ENCODE peak calls at places on chromosome X, in four cellular contexts. One of them, this sample, is unnamed.

GRCh38 chrX:153539171-153539978 is 21.9 kb downstream of the ATP2B3 start:
- DNase-seq in neural progenitor cell: peak
- DNase-seq in brain microvascular endothelial cell: peak
- DNase-seq in cardiac muscle cell: peak
- DNase-seq in this sample: peak

GRCh38 chrX:44061940-44062339 is 88.8 kb upstream of the NDP start:
- DNase-seq in neural progenitor cell: no peak
- DNase-seq in brain microvascular endothelial cell: no peak
- DNase-seq in cardiac muscle cell: no peak
- DNase-seq in this sample: no peak

GRCh38 chrX:42386681-42387080 is 391.3 kb downstream of the PPP1R2C start:
- DNase-seq in brain microvascular endothelial cell: no peak
- DNase-seq in neural progenitor cell: peak
- DNase-seq in cardiac muscle cell: no peak
- DNase-seq in this sample: no peak

GRCh38 chrX:31228909-31229308 is 157.1 kb upstream of the FTHL17 start:
- DNase-seq in brain microvascular endothelial cell: no peak
- DNase-seq in cardiac muscle cell: no peak
- DNase-seq in neural progenitor cell: no peak
- DNase-seq in this sample: no peak

GRCh38 chrX:39596437-39596836 is 501.3 kb downstream of the BCOR start:
- DNase-seq in brain microvascular endothelial cell: no peak
- DNase-seq in cardiac muscle cell: no peak
- DNase-seq in neural progenitor cell: no peak
- DNase-seq in this sample: no peak

GRCh38 chrX:122439836-122440235 is 744.2 kb upstream of the GRIA3 start:
- DNase-seq in neural progenitor cell: no peak
- DNase-seq in brain microvascular endothelial cell: no peak
- DNase-seq in cardiac muscle cell: no peak
- DNase-seq in this sample: no peak

GRCh38 chrX:104098151-104098808 is 14.0 kb upstream of the ZCCHC18 start:
- DNase-seq in neural progenitor cell: peak
- DNase-seq in brain microvascular endothelial cell: peak
- DNase-seq in cardiac muscle cell: peak
- DNase-seq in this sample: no peak

GRCh38 chrX:155086961-155087735 is 15.8 kb downstream of the BRCC3 start:
- DNase-seq in neural progenitor cell: no peak
- DNase-seq in cardiac muscle cell: peak
- DNase-seq in brain microvascular endothelial cell: no peak
- DNase-seq in this sample: no peak

GRCh38 chrX:148567229-148567628 is 66.8 kb downstream of the AFF2 start:
- DNase-seq in cardiac muscle cell: peak
- DNase-seq in brain microvascular endothelial cell: peak
- DNase-seq in neural progenitor cell: no peak
- DNase-seq in this sample: no peak

GRCh38 chrX:15471016-15471415 is 22.1 kb downstream of the PIR start:
- DNase-seq in neural progenitor cell: peak
- DNase-seq in cardiac muscle cell: peak
- DNase-seq in brain microvascular endothelial cell: peak
- DNase-seq in this sample: no peak

GRCh38 chrX:45756562-45756961 is 555.9 kb upstream of the DIPK2B start:
- DNase-seq in cardiac muscle cell: no peak
- DNase-seq in brain microvascular endothelial cell: no peak
- DNase-seq in neural progenitor cell: no peak
- DNase-seq in this sample: no peak

GRCh38 chrX:137930562-137930961 is 364.6 kb downstream of the ZIC3 start:
- DNase-seq in cardiac muscle cell: no peak
- DNase-seq in neural progenitor cell: no peak
- DNase-seq in brain microvascular endothelial cell: no peak
- DNase-seq in this sample: no peak

GRCh38 chrX:137929951-137930350 is 364.0 kb downstream of the ZIC3 start:
- DNase-seq in neural progenitor cell: no peak
- DNase-seq in brain microvascular endothelial cell: no peak
- DNase-seq in cardiac muscle cell: no peak
- DNase-seq in this sample: no peak

DNA sequence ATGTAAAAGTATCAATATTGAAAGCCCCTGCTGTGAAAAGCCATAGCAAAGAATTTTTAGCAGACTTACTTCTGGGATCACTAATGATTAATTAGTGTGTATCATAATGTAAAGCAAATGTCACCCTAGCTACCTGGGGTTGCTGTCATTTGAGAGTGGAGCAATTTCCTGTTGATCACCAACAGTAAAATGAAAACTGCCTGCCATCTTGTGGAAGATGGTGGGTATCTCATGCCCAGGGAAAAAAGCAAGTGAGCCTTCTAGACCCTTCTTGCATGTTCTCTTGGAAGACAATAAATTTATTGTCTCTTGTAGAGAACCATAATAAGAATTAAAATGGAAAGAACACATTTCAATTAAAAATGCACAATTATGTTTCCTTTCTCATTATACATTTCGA is 360.2 kb downstream of the ZIC3 start:
- DNase-seq in cardiac muscle cell: no peak
- DNase-seq in neural progenitor cell: peak
- DNase-seq in brain microvascular endothelial cell: no peak
- DNase-seq in this sample: no peak
- TF ChIP-seq CTCF in cardiac muscle cell: no peak
- TF ChIP-seq CTCF in neural progenitor cell: peak
- TF ChIP-seq CTCF in brain microvascular endothelial cell: no peak
- TF ChIP-seq CTCF in this sample: peak

GRCh38 chrX:133956570-133957340 is 28.6 kb downstream of the GPC3 start:
- DNase-seq in brain microvascular endothelial cell: no peak
- DNase-seq in neural progenitor cell: no peak
- DNase-seq in cardiac muscle cell: no peak
- DNase-seq in this sample: no peak
- TF ChIP-seq CTCF in brain microvascular endothelial cell: no peak
- TF ChIP-seq CTCF in neural progenitor cell: no peak
- TF ChIP-seq CTCF in cardiac muscle cell: no peak
- TF ChIP-seq CTCF in this sample: no peak

DNA sequence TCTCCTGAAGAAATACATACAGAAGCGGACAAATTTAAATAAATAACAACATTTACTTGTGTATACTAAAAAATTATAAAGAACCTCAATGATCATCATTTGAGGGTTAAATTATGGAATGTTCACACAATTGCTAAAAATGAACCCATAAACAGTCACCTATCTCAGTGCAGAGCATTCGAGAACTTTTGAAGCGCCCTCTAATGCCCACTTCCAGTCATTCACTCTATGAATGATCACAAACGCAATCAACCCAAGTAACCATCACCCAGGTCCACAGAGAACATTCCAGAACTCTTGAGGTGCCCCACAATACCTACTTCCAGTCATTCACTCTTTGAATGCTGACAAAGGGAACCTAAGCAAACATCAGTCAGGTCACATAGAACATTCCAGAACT is 103.5 kb upstream of the PLAC1 start:
- DNase-seq in brain microvascular endothelial cell: no peak
- DNase-seq in neural progenitor cell: no peak
- DNase-seq in cardiac muscle cell: peak
- DNase-seq in this sample: no peak
- TF ChIP-seq CTCF in brain microvascular endothelial cell: peak
- TF ChIP-seq CTCF in neural progenitor cell: peak
- TF ChIP-seq CTCF in cardiac muscle cell: peak
- TF ChIP-seq CTCF in this sample: peak

DNA sequence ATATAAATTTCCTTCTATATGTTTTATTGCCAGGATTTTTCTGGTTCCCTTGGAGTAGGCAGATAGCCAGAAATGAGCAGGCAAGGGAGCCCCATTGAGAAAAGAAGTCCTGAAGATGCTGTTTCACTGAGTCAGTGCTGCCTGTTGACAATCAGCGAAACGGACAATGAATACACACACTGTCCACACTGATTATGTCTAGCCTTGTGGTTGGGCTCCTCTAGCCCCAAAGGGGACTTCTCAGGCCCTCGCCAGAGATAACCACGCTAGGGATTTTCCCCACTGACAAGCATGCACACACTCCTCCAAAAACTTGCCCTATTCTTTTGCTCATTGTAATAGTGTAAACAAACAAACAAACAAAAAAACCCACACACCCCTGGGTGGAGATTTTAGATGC is 369.3 kb downstream of the DMD start:
- DNase-seq in neural progenitor cell: no peak
- DNase-seq in cardiac muscle cell: peak
- DNase-seq in brain microvascular endothelial cell: no peak
- DNase-seq in this sample: no peak
- TF ChIP-seq CTCF in neural progenitor cell: no peak
- TF ChIP-seq CTCF in cardiac muscle cell: no peak
- TF ChIP-seq CTCF in brain microvascular endothelial cell: no peak
- TF ChIP-seq CTCF in this sample: no peak

DNA sequence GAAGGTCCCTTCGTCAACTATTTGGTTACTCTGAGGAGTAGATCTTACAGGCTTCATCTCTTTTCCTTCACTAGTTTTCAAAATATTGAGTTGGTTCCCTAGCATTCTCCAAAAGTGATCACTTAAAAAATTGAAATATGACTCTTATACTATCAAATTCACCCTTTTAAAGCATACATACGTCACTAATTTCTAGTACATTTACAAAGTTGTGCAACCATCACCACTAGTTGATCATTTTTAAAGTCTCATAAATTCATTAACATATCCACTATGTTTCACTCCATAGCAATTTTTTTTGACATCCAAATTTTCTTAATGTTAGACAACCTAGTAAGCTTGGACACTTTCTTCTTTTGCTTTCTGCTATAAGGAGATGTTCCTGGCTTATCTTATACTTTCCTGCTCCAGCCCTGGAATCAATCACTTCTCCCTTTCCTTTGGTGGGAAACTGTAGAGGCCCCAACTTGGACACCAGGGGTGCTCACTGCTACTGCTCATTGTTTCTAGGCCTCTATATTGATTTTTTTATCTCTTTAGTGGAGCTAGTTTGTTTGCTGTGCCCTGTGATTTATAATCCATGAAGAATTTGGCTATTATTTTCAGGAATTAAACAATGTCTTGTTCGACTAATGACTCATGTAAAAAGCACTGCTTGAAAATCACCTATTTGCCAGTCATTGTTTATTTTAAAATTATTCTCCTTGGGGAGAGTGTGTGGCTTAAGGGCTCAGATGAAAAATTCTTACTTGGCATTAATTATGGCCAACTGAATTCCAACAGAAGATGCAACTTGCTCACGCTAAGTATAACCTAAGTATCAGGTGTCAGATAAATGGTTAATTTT is 4.0 kb upstream of the ZFX start:
- DNase-seq in brain microvascular endothelial cell: peak
- DNase-seq in cardiac muscle cell: no peak
- DNase-seq in neural progenitor cell: no peak
- DNase-seq in this sample: no peak
- TF ChIP-seq CTCF in brain microvascular endothelial cell: peak
- TF ChIP-seq CTCF in cardiac muscle cell: peak
- TF ChIP-seq CTCF in neural progenitor cell: no peak
- TF ChIP-seq CTCF in this sample: peak

GRCh38 chrX:114626323-114626722 is 42.4 kb downstream of the HTR2C start:
- DNase-seq in neural progenitor cell: peak
- DNase-seq in brain microvascular endothelial cell: no peak
- DNase-seq in cardiac muscle cell: peak
- DNase-seq in this sample: no peak
- TF ChIP-seq CTCF in neural progenitor cell: peak
- TF ChIP-seq CTCF in brain microvascular endothelial cell: peak
- TF ChIP-seq CTCF in cardiac muscle cell: peak
- TF ChIP-seq CTCF in this sample: peak